ENCODE peak calls at places on chromosomes 13 and 19, in five cellular contexts. O, L, A, C and R are unnamed samples.

GRCh38 chr19:5696196-5697021 is 6.3 kb downstream of the RPL36 start:
- DNase-seq in O (no peak), L (no peak), A (no peak), C (no peak), R (no peak)

GRCh38 chr13:79462895-79463294 is 18.1 kb upstream of the NDFIP2 start:
- DNase-seq in O (no peak), L (no peak), A (no peak), C (no peak), R (no peak)

GRCh38 chr19:13228561-13228960 is 78.3 kb downstream of the IER2 start:
- DNase-seq in O (no peak), L (no peak), A (no peak), C (no peak), R (no peak)

GRCh38 chr19:49210901-49211451 is 53.4 kb downstream of the TRPM4 start:
- DNase-seq in O (no peak), L (no peak), A (no peak), C (no peak), R (no peak)

GRCh38 chr13:83883061-83883523 is 818 bp upstream of the SLITRK1 start:
- DNase-seq in O (no peak), L (no peak), A (no peak), C (no peak), R (no peak)

GRCh38 chr13:42221321-42221720 is 50.6 kb upstream of the AKAP11 start:
- DNase-seq in O (no peak), L (no peak), A (no peak), C (no peak), R (no peak)

GRCh38 chr13:43815204-43815603 is 28.4 kb upstream of the ENOX1 start:
- DNase-seq in O (no peak), L (no peak), A (no peak), C (no peak), R (no peak)

GRCh38 chr13:55493297-55493696 is 1647.4 kb upstream of the PRR20A start:
- DNase-seq in O (no peak), L (no peak), A (no peak), C (no peak), R (no peak)

GRCh38 chr19:8371011-8371804 is 7.3 kb downstream of the ANGPTL4 start:
- DNase-seq in O (peak), L (no peak), A (no peak), C (no peak), R (no peak)

GRCh38 chr13:111514646-111515617 is 194.5 kb downstream of the TEX29 start:
- DNase-seq in O (no peak), L (no peak), A (no peak), C (no peak), R (no peak)

GRCh38 chr19:535017-535835 is 3.7 kb downstream of the CDC34 start:
- DNase-seq in O (no peak), L (no peak), A (no peak), C (no peak), R (no peak)

GRCh38 chr13:73368608-73369007 is 309.8 kb downstream of the KLF5 start:
- DNase-seq in O (no peak), L (no peak), A (no peak), C (no peak), R (no peak)

GRCh38 chr13:113483504-113484287 is 6.8 kb downstream of the DCUN1D2 start:
- DNase-seq in O (no peak), L (no peak), A (no peak), C (no peak), R (no peak)

GRCh38 chr19:42334697-42335373 is 9.4 kb downstream of the MEGF8 start:
- DNase-seq in O (no peak), L (no peak), A (no peak), C (no peak), R (no peak)

GRCh38 chr19:37077615-37077928 is 661 bp upstream of the ZNF420 start:
- DNase-seq in O (no peak), L (no peak), A (peak), C (no peak), R (no peak)

GRCh38 chr19:29964171-29964570 is 22.1 kb downstream of the URI1 start:
- DNase-seq in O (no peak), L (no peak), A (no peak), C (no peak), R (no peak)

GRCh38 chr13:97235549-97236206 is 13.5 kb downstream of the MBNL2 start:
- DNase-seq in O (no peak), L (no peak), A (no peak), C (no peak), R (no peak)

GRCh38 chr19:28424662-28425430 is 788.1 kb downstream of the UQCRFS1 start:
- DNase-seq in O (no peak), L (no peak), A (no peak), C (no peak), R (no peak)

GRCh38 chr13:31797154-31797775 is 57.9 kb downstream of the RXFP2 start:
- DNase-seq in O (no peak), L (no peak), A (peak), C (no peak), R (peak)

GRCh38 chr19:46287585-46287984 is 9.3 kb upstream of the HIF3A start:
- DNase-seq in O (peak), L (no peak), A (no peak), C (no peak), R (no peak)

GRCh38 chr13:77545626-77546412 is 10.3 kb downstream of the SCEL start:
- DNase-seq in O (no peak), L (no peak), A (no peak), C (no peak), R (no peak)

GRCh38 chr19:374886-375235 is 30.3 kb upstream of the MIER2 start:
- DNase-seq in O (peak), L (no peak), A (no peak), C (no peak), R (no peak)

GRCh38 chr13:93730780-93731179 is 504.2 kb downstream of the GPC6 start:
- DNase-seq in O (no peak), L (no peak), A (no peak), C (no peak), R (no peak)

GRCh38 chr19:47541507-47541906 is 26.6 kb upstream of the NAPA start:
- DNase-seq in O (no peak), L (peak), A (no peak), C (no peak), R (no peak)

GRCh38 chr19:34416021-34416545 is 11.9 kb downstream of the PDCD2L start:
- DNase-seq in O (no peak), L (no peak), A (no peak), C (no peak), R (no peak)

GRCh38 chr13:110308377-110309158 is 1.5 kb downstream of the COL4A2 start:
- DNase-seq in O (no peak), L (no peak), A (no peak), C (no peak), R (no peak)

DNA sequence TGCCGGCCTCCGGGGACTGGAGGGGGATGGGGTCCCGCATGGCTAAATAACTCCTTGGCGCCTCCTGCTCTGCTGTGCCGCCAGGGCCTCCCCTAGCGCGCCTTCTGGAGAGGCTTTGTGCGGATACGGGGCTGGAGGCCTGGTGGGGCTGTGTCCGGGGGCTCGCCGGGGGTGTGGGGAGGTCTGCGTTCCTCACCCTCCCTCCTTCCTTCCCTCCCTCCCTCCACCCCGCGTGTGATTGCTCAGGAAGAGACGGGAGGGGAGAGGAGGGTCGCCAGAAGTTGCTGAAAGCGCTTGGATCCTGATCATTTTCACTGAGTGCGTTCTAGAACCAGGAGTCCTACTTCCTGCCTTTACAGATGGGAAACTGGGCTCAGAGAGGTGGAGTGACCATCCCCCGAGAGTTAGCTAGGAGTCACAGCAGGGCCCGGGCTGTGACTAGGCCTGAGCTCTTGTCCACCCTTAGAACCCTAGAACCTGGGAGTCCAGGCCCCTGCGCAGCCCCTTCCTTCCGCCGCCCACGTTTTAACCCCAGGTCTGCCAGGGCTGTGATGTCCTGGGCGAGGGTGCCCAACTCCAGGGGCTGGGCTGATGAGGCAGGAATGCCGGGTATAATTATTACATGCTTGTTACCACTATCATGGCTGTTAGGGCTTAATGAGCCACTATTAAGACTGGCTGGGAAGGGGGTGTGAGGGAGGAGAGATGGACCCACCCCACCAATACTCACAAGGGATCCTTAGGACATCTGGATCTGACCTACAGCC is 782 bp upstream of the JUND start:
- DNase-seq in O (no peak), L (no peak), A (peak), C (no peak), R (no peak)
- TF ChIP-seq SRF in O (no peak), L (no peak), A (no peak), C (no peak), R (no peak)

GRCh38 chr19:38233740-38234251 is 9.8 kb upstream of the DPF1 start:
- DNase-seq in O (peak), L (no peak), A (peak), C (no peak), R (peak)
- TF ChIP-seq SIN3A in O (no peak), L (no peak), A (no peak), C (no peak), R (no peak)

GRCh38 chr19:10408511-10409291 is 5.4 kb upstream of the CDC37 start:
- DNase-seq in O (no peak), L (no peak), A (no peak), C (no peak), R (no peak)
- TF ChIP-seq CEBPB in O (no peak), L (no peak), A (no peak), C (no peak), R (no peak)

GRCh38 chr13:48680756-48681392 is 27.1 kb downstream of the CYSLTR2 start:
- DNase-seq in O (no peak), L (no peak), A (no peak), C (no peak), R (no peak)

GRCh38 chr13:48687249-48687648 is 33.5 kb downstream of the CYSLTR2 start:
- DNase-seq in O (no peak), L (no peak), A (no peak), C (no peak), R (no peak)

GRCh38 chr13:48682452-48682851 is 28.7 kb downstream of the CYSLTR2 start:
- DNase-seq in O (no peak), L (no peak), A (no peak), C (no peak), R (no peak)

DNA sequence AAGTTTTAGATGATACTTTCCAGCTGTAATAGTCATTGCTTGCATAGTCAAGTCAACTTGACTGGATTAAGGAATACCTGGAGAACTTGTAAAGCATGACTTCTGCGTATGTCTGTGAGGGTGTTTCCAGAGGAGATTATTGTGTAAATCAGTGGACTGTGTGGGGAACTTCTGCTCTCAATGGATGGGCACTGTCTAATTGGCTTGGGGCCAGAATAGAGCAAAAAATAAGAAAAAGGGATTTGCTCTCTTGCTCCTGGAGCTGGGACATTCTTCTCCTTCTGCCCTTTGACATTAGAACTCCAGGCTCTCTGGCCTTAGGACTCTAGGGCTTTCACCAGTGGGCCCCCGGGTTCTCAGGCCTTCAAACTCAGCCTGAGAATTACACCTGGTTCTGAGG is 33.1 kb downstream of the CYSLTR2 start:
- DNase-seq in O (no peak), L (no peak), A (no peak), C (no peak), R (no peak)
- TF ChIP-seq SRF in O (no peak), L (no peak), A (no peak), C (no peak), R (no peak)

DNA sequence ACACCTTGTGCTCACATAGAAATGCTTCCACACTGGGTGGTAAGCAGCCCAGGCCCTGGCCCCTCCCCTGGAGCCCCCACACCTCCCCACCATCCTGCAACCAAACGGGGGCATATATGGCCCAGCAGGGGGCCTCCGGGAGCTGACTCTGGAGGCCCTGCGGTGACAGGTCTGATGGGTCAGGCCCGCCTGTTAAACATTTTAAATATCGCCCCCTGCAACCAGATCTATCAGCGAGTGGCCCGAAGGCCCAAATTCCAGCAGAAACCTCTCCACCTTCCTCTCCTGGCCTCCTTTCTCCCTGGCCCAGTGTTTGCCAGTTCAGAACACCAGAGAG is 48.0 kb upstream of the KATNAL1 start:
- DNase-seq in O (peak), L (no peak), A (peak), C (no peak), R (no peak)
- TF ChIP-seq SIN3A in O (no peak), L (no peak), A (no peak), C (no peak), R (no peak)

GRCh38 chr19:19371056-19371455 is 34.4 kb upstream of the GATAD2A start:
- DNase-seq in O (no peak), L (no peak), A (no peak), C (no peak), R (peak)

GRCh38 chr19:19362075-19362474 is 41.4 kb downstream of the MAU2 start:
- DNase-seq in O (no peak), L (no peak), A (no peak), C (no peak), R (no peak)

GRCh38 chr19:19361075-19361594 is 40.5 kb downstream of the MAU2 start:
- DNase-seq in O (peak), L (peak), A (peak), C (peak), R (peak)

GRCh38 chr19:19368087-19368486 is 37.4 kb upstream of the GATAD2A start:
- DNase-seq in O (no peak), L (no peak), A (no peak), C (no peak), R (no peak)

GRCh38 chr19:19366691-19367396 is 38.6 kb upstream of the GATAD2A start:
- DNase-seq in O (peak), L (no peak), A (peak), C (peak), R (peak)
- TF ChIP-seq CEBPB in O (no peak), L (no peak), A (no peak), C (no peak), R (no peak)